ENCODE peak calls at places on chromosome 22, in four cellular contexts. F, S, L and O are unnamed samples.

GRCh38 chr22:43226368-43226979 is 39.5 kb upstream of the TTLL12 start:
- DNase-seq in S (no peak), F (peak), L (no peak), O (no peak)

GRCh38 chr22:44363214-44363979 is 50.6 kb upstream of the SHISAL1 start:
- DNase-seq in S (peak), F (peak), L (peak), O (no peak)

GRCh38 chr22:24060375-24060788 is 49.3 kb downstream of the CABIN1 start:
- DNase-seq in L (no peak), F (no peak), S (peak), O (no peak)

GRCh38 chr22:24466831-24467249 is 28.3 kb upstream of the UPB1 start:
- DNase-seq in S (no peak), L (no peak), F (no peak), O (no peak)

GRCh38 chr22:23401111-23401909 is 178.8 kb downstream of the IGLL1 start:
- DNase-seq in S (peak), L (peak), F (no peak), O (no peak)

GRCh38 chr22:30305519-30305905 is 16.2 kb upstream of the CASTOR1 start:
- DNase-seq in F (no peak), S (no peak), L (peak), O (peak)

GRCh38 chr22:29997516-29997915 is 82.7 kb upstream of the HORMAD2 start:
- DNase-seq in F (no peak), L (no peak), S (no peak), O (no peak)

GRCh38 chr22:42408276-42408675 is 23.9 kb downstream of the NFAM1 start:
- DNase-seq in L (no peak), F (no peak), S (no peak), O (no peak)

GRCh38 chr22:21026783-21027692 is 5.3 kb downstream of the SLC7A4 start:
- DNase-seq in S (peak), F (no peak), L (peak), O (no peak)

GRCh38 chr22:44538071-44538470 is 40.0 kb upstream of the RTL6 start:
- DNase-seq in S (peak), L (peak), F (peak), O (no peak)

GRCh38 chr22:32020117-32020516 is 22.9 kb upstream of the SLC5A1 start:
- DNase-seq in L (no peak), S (peak), F (peak), O (no peak)

GRCh38 chr22:47698906-47699305 is 936.5 kb downstream of the TBC1D22A start:
- DNase-seq in L (no peak), S (no peak), F (no peak), O (no peak)

GRCh38 chr22:33110562-33111163 is 52.5 kb upstream of the SYN3 start:
- DNase-seq in S (peak), F (no peak), L (no peak), O (no peak)

GRCh38 chr22:36369922-36370781 is 17.6 kb downstream of the MYH9 start:
- DNase-seq in F (peak), L (peak), S (peak), O (no peak)

GRCh38 chr22:45285431-45286058 is 796 bp downstream of the UPK3A start:
- DNase-seq in S (no peak), L (no peak), F (no peak), O (no peak)

GRCh38 chr22:44170470-44170869 is 10.3 kb upstream of the PARVG start:
- DNase-seq in F (no peak), S (no peak), L (peak), O (no peak)

GRCh38 chr22:35648066-35649025 is at the start of gene APOL6:
- DNase-seq in F (peak), L (no peak), S (peak), O (peak)

GRCh38 chr22:36580371-36580770 is 51.4 kb upstream of the EIF3D start:
- DNase-seq in L (no peak), F (no peak), S (no peak), O (no peak)

GRCh38 chr22:47292546-47293320 is 530.3 kb downstream of the TBC1D22A start:
- DNase-seq in S (no peak), L (no peak), F (no peak), O (no peak)

GRCh38 chr22:36454916-36455570 is 26.4 kb downstream of the TXN2 start:
- DNase-seq in F (no peak), S (peak), L (peak), O (peak)

GRCh38 chr22:46031965-46032851 is 55.2 kb upstream of the WNT7B start:
- DNase-seq in S (no peak), L (peak), F (no peak), O (no peak)

GRCh38 chr22:29037340-29037932 is 24.2 kb downstream of the C22orf31 start:
- DNase-seq in S (no peak), L (no peak), F (peak), O (no peak)

GRCh38 chr22:34917239-34917638 is 148.7 kb upstream of the ISX start:
- DNase-seq in F (no peak), S (no peak), L (no peak), O (no peak)

DNA sequence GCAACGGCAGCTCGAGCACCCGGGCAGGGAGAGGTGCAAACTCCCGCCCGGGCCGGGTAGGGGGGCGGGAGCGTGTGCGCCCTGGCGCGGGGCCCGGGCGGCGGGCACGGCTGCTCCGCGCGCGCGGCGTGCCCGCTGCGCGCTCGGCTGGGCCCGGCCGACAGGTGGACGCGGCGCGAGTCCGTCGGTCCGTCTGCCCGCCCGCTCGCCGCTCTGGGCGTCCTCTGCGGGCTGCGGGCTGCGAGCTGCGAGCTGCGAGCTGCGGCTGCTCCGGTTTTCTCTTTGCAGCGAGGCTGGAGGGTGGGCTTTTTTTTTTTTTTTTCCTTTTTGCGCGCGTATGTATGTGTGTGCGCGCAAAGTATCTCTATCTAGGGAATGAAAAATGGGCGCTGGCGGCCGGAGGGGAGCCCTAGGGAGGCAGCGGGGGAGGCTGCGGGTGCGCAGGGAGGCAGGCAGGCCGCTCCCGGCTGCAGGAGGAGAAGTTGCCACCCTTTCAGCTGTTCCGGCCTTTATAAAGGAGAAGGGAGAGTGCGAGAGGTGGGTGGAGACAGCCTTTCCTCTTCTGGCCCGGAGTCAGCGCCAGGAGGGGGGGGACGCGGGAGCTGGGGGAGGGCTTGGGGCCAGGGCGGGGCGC is at the start of gene PDGFB:
- DNase-seq in F (no peak), L (no peak), S (peak), O (no peak)
- H3K4me3 ChIP-seq in F (peak), L (peak), S (peak), O (no peak)

GRCh38 chr22:19719055-19719482 is 4.3 kb upstream of the GP1BB start:
- DNase-seq in L (no peak), F (no peak), S (no peak), O (no peak)
- H3K4me3 ChIP-seq in L (peak), F (no peak), S (no peak), O (no peak)

DNA sequence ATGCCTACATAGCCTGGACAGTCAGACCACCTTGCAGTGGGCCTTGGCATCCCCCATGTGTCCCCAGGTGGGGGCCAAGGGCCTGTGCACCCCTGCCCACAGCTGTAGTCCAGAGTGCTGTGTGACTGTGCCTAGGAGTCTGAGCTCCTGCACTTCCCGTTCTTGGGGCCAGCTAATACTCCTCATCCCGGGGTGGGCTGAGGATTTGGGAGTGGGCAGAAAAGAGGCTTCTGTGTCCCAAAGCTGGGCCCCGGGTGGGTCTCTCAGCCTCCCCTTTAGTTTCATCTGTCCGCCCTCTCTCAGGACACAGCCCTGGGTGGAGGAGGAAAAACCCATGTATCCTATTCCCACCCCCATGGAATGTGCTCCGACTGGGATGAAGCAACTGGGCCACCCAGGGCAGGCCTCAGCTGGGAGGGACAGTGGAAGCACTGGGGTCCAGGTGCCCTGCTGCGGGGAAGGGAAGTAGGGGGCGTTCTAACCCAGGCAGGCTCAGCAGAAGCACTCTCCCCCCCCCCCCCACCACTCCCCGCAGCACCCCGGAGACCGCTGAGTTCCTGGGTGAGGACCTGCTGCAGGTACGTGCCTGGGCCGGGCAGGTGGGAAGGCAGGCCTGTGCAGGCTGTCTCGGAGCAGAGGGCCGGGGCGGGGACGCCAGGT is 1.3 kb downstream of the SH3BP1 start:
- DNase-seq in S (peak), F (no peak), L (no peak), O (peak)
- H3K4me3 ChIP-seq in S (peak), F (peak), L (peak), O (peak)

GRCh38 chr22:49724030-49724892 is 103.4 kb downstream of the BRD1 start:
- DNase-seq in F (no peak), S (no peak), L (peak), O (peak)
- H3K4me3 ChIP-seq in F (no peak), S (no peak), L (peak), O (peak)

DNA sequence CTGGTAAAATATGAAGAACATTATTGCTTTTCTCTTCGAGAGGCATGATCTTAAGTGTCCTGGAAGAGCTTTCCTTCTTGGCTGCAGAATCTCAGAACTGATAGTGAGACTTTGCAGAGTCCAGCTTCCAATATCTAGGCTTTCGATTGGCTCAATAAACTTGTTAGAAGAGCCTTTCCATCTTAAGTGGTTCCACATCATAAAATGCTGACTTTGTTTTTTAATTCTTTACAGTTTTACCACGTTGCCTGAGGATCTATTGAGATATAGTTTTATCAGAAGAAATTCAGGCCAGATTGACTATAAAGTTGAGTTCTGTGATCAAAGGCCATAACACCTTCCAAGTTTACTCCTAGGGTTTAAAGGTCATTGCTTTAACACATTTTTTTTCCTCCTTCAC is 15.6 kb upstream of the DNAJB7 start:
- DNase-seq in L (no peak), S (no peak), F (no peak), O (no peak)
- H3K4me3 ChIP-seq in L (no peak), S (no peak), F (no peak), O (no peak)